ENCODE peak calls at places on chromosomes 16 and 17, in ten cellular contexts. V is fibroblast of pulmonary artery, N is AG04449, P is activated B cell treated with CpG ODN at 0.5 μM for 24 hours, A is esophagus squamous epithelium, Q is epithelial cell of esophagus, O is upper lobe of right lung, I is fibroblast of the aortic adventitia, M is RWPE2, T is heart right ventricle. U is an unnamed sample.

GRCh38 chr16:35485915-35486314 is 2026.5 kb downstream of the TP53TG3F start:
- DNase-seq in V (no peak), N (no peak), P (no peak), A (no peak), Q (no peak), O (no peak), I (no peak), M (no peak), T (no peak), U (no peak)

GRCh38 chr16:17448640-17449638 is 21.8 kb downstream of the XYLT1 start:
- DNase-seq in V (no peak), N (no peak), P (no peak), A (no peak), Q (no peak), O (peak; percentile 73), I (no peak), M (no peak), T (peak; percentile 47), U (no peak)

GRCh38 chr17:43665387-43666101 is 3.8 kb upstream of the MEOX1 start:
- DNase-seq in V (no peak), N (no peak), P (no peak), A (no peak), Q (no peak), O (no peak), I (no peak), M (no peak), T (peak; percentile 73), U (peak; percentile 77)

GRCh38 chr17:2510559-2510958 is 1.1 kb downstream of the METTL16 start:
- DNase-seq in V (no peak), N (no peak), P (no peak), A (no peak), Q (no peak), O (no peak), I (no peak), M (no peak), T (no peak), U (no peak)

GRCh38 chr16:73149329-73149728 is 101.4 kb upstream of the ZFHX3 start:
- DNase-seq in V (no peak), N (no peak), P (no peak), A (no peak), Q (no peak), O (no peak), I (no peak), M (no peak), T (no peak), U (no peak)

GRCh38 chr16:54928421-54929089 is 2.1 kb upstream of the IRX5 start:
- DNase-seq in V (no peak), N (no peak), P (no peak), A (no peak), Q (peak; percentile 61), O (peak; percentile 91), I (peak; percentile 21), M (no peak), T (peak; percentile 80), U (no peak)

GRCh38 chr17:1110844-1111598 is 68.8 kb downstream of the ABR start:
- DNase-seq in V (peak; percentile 79), N (peak; percentile 44), P (no peak), A (no peak), Q (peak; percentile 77), O (peak; percentile 91), I (peak; percentile 76), M (peak; percentile 90), T (peak; percentile 60), U (no peak)

GRCh38 chr16:22357635-22357971 is 16.8 kb downstream of the CDR2 start:
- DNase-seq in V (no peak), N (no peak), P (no peak), A (no peak), Q (no peak), O (no peak), I (no peak), M (no peak), T (no peak), U (no peak)

GRCh38 chr16:67663877-67664222 is 2.7 kb downstream of the ENKD1 start:
- DNase-seq in V (no peak), N (no peak), P (no peak), A (no peak), Q (no peak), O (no peak), I (no peak), M (no peak), T (no peak), U (no peak)

GRCh38 chr16:67662653-67663010 is 1.9 kb downstream of the PARD6A start:
- DNase-seq in V (no peak), N (no peak), P (no peak), A (no peak), Q (no peak), O (no peak), I (no peak), M (no peak), T (no peak), U (no peak)

GRCh38 chr16:67664258-67664657 is 2.3 kb downstream of the ENKD1 start:
- DNase-seq in V (no peak), N (no peak), P (no peak), A (no peak), Q (no peak), O (no peak), I (no peak), M (no peak), T (no peak), U (no peak)

GRCh38 chr16:67661864-67662652 is 1.3 kb downstream of the PARD6A start:
- DNase-seq in V (no peak), N (no peak), P (no peak), A (no peak), Q (no peak), O (no peak), I (no peak), M (no peak), T (peak; percentile 15), U (no peak)

DNA sequence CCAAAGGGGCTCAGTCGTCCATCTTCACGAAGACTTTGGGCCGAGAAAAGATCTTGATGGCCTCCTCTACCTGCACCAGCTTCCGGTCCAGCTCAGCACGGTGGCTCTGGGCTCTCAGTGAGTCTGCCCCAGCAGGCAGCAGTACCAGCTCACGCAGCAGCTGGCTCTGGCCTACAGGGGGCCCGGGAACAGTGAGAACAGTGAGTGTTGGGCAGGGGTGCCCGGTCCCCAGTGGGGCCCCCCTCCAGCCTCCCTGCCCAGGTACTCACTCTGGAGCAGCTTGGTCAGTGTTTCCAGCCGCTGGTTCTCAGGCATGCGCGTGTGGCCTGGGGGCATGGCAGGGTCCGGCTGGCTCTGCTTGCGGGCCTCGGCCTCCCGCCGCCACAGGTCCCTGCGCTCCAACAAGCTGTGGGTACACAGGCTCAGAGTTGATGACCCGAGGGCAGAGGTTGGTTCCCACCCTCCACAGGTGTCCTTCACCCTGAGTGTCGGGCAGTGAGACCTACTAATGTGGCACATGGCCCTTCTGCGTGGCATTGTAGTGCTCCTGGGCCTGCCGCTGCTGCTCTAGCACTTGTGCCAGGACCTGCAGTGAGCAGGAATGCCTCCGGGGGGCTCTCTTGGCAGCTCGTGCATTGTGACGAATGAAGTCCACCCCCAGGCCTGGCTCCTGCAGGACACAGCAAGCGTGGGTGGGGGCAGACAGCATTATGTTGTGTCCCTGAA is 2.6 kb downstream of the PARD6A start:
- DNase-seq in V (no peak), N (no peak), P (no peak), A (no peak), Q (no peak), O (no peak), I (no peak), M (no peak), T (peak; percentile 18), U (no peak)
- TF ChIP-seq CTCF in V (peak; percentile 23), N (peak; percentile 31), P (no peak), A (no peak), Q (peak; percentile 26), O (no peak), I (peak; percentile 3), M (peak; percentile 6), T (no peak), U (peak; percentile 22)

GRCh38 chr16:88533945-88534641 is 36.1 kb upstream of the ZC3H18 start:
- DNase-seq in V (peak; percentile 58), N (no peak), P (peak; percentile 85), A (no peak), Q (peak; percentile 73), O (peak; percentile 91), I (peak; percentile 9), M (no peak), T (peak; percentile 84), U (peak; percentile 90)
- TF ChIP-seq CTCF in V (no peak), N (no peak), P (no peak), A (no peak), Q (no peak), O (no peak), I (no peak), M (peak; percentile 11), T (no peak), U (no peak)

GRCh38 chr16:87856796-87857228 is 12.5 kb downstream of the SLC7A5 start:
- DNase-seq in V (no peak), N (no peak), P (no peak), A (no peak), Q (no peak), O (no peak), I (no peak), M (peak; percentile 75), T (no peak), U (no peak)

GRCh38 chr16:87854053-87854906 is 15.0 kb downstream of the SLC7A5 start:
- DNase-seq in V (no peak), N (no peak), P (no peak), A (no peak), Q (peak; percentile 48), O (no peak), I (no peak), M (peak; percentile 91), T (no peak), U (no peak)

GRCh38 chr16:87853411-87854052 is 15.8 kb downstream of the SLC7A5 start:
- DNase-seq in V (peak; percentile 91), N (peak; percentile 65), P (peak; percentile 73), A (peak; percentile 66), Q (peak; percentile 94), O (peak; percentile 97), I (peak; percentile 95), M (peak; percentile 96), T (peak; percentile 92), U (peak; percentile 81)

GRCh38 chr16:87854907-87855683 is 14.2 kb downstream of the SLC7A5 start:
- DNase-seq in V (no peak), N (no peak), P (no peak), A (no peak), Q (no peak), O (no peak), I (no peak), M (peak; percentile 77), T (no peak), U (no peak)

DNA sequence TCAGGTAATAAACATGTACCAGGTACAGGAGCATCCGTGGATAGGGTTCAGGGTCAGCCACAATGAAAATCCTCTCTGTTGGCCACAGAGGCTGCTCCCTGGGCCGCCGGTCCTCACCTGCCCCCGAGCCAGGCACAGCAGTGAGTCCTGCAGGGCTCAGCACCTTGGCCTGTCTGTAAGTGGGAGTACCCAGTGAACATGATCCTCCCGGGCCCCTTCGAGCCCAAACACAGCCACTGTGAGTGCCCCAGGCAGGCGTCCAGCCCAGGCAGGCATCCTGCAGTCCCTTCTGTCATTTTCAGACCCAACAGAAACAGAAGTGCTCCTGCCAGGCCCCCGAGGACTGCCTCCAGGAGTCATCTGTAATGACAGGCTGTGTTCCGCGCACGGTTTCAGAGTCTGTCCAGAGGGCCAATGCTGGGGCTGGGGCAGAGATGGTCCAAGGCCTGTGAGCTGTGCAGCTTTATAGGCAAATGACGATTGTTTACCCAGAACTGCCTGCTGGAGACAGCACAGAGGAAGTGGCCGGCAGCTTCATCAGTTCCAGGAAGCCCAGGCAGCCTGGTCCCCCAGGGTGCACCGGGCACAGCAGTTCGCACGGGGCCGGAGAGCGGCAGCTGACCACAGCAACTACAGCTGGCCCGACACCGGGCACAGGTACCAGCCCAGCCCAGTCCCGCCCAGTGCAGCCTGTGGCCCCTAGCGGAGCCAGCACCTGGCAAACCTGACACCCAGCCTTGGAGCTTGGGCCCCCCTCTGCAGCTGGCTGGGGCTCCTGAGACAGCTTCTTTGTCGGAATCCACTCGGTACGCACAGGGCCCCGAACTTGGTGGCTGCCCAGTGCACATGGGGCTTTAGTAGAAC is 13.2 kb downstream of the SLC7A5 start:
- DNase-seq in V (peak; percentile 32), N (no peak), P (no peak), A (peak; percentile 28), Q (no peak), O (peak; percentile 78), I (no peak), M (peak; percentile 72), T (peak; percentile 56), U (no peak)
- TF ChIP-seq CTCF in V (no peak), N (no peak), P (no peak), A (no peak), Q (no peak), O (no peak), I (no peak), M (no peak), T (no peak), U (no peak)

GRCh38 chr16:77137045-77137444 is 53.9 kb upstream of the MON1B start:
- DNase-seq in V (no peak), N (no peak), P (no peak), A (no peak), Q (no peak), O (no peak), I (no peak), M (no peak), T (no peak), U (no peak)
- TF ChIP-seq CTCF in V (no peak), N (no peak), P (no peak), A (no peak), Q (no peak), O (no peak), I (no peak), M (no peak), T (no peak), U (no peak)